ENCODE peak calls at places on chromosomes 3 and 15, in ten cellular contexts. One of them, this sample, is unnamed.

GRCh38 chr3:71160800-71161546 is 422.6 kb downstream of the FOXP1 start:
- DNase-seq in PC-9: no peak
- DNase-seq in substantia nigra: no peak
- DNase-seq in GM13976: no peak
- DNase-seq in stimulated activated CD8-positive, alpha-beta memory T cell treated with anti-CD3 and anti-CD28 coated beads, Interleukin-4, amount 100 ng/mL, for 24 hours: no peak
- DNase-seq in GM20000: no peak
- DNase-seq in brain microvascular endothelial cell: peak
- DNase-seq in AML-193: no peak
- DNase-seq in ureter: no peak
- DNase-seq in fibroblast of the conjunctiva: no peak
- DNase-seq in this sample: no peak

GRCh38 chr3:177468816-177469590 is 271.7 kb upstream of the TBL1XR1 start:
- DNase-seq in PC-9: no peak
- DNase-seq in substantia nigra: no peak
- DNase-seq in GM13976: no peak
- DNase-seq in stimulated activated CD8-positive, alpha-beta memory T cell treated with anti-CD3 and anti-CD28 coated beads, Interleukin-4, amount 100 ng/mL, for 24 hours: no peak
- DNase-seq in GM20000: no peak
- DNase-seq in brain microvascular endothelial cell: peak
- DNase-seq in AML-193: no peak
- DNase-seq in ureter: no peak
- DNase-seq in fibroblast of the conjunctiva: no peak
- DNase-seq in this sample: no peak

GRCh38 chr15:43446344-43446743 is 46.6 kb downstream of the TP53BP1 start:
- DNase-seq in PC-9: no peak
- DNase-seq in substantia nigra: no peak
- DNase-seq in GM13976: no peak
- DNase-seq in stimulated activated CD8-positive, alpha-beta memory T cell treated with anti-CD3 and anti-CD28 coated beads, Interleukin-4, amount 100 ng/mL, for 24 hours: no peak
- DNase-seq in GM20000: no peak
- DNase-seq in brain microvascular endothelial cell: no peak
- DNase-seq in AML-193: no peak
- DNase-seq in ureter: no peak
- DNase-seq in fibroblast of the conjunctiva: no peak
- DNase-seq in this sample: no peak

GRCh38 chr3:32215185-32215584 is 23.3 kb upstream of the CMTM8 start:
- DNase-seq in PC-9: no peak
- DNase-seq in substantia nigra: no peak
- DNase-seq in GM13976: no peak
- DNase-seq in stimulated activated CD8-positive, alpha-beta memory T cell treated with anti-CD3 and anti-CD28 coated beads, Interleukin-4, amount 100 ng/mL, for 24 hours: no peak
- DNase-seq in GM20000: no peak
- DNase-seq in brain microvascular endothelial cell: no peak
- DNase-seq in AML-193: no peak
- DNase-seq in ureter: no peak
- DNase-seq in fibroblast of the conjunctiva: no peak
- DNase-seq in this sample: no peak

GRCh38 chr3:195236801-195237570 is 34.0 kb downstream of the XXYLT1 start:
- DNase-seq in PC-9: no peak
- DNase-seq in substantia nigra: no peak
- DNase-seq in GM13976: no peak
- DNase-seq in stimulated activated CD8-positive, alpha-beta memory T cell treated with anti-CD3 and anti-CD28 coated beads, Interleukin-4, amount 100 ng/mL, for 24 hours: no peak
- DNase-seq in GM20000: no peak
- DNase-seq in brain microvascular endothelial cell: no peak
- DNase-seq in AML-193: no peak
- DNase-seq in ureter: peak
- DNase-seq in fibroblast of the conjunctiva: no peak
- DNase-seq in this sample: no peak

GRCh38 chr3:171228228-171228627 is 201.7 kb upstream of the SLC2A2 start:
- DNase-seq in PC-9: no peak
- DNase-seq in substantia nigra: no peak
- DNase-seq in GM13976: no peak
- DNase-seq in stimulated activated CD8-positive, alpha-beta memory T cell treated with anti-CD3 and anti-CD28 coated beads, Interleukin-4, amount 100 ng/mL, for 24 hours: no peak
- DNase-seq in GM20000: no peak
- DNase-seq in brain microvascular endothelial cell: no peak
- DNase-seq in AML-193: no peak
- DNase-seq in ureter: no peak
- DNase-seq in fibroblast of the conjunctiva: no peak
- DNase-seq in this sample: no peak

GRCh38 chr3:4994823-4995499 is 15.7 kb downstream of the BHLHE40 start:
- DNase-seq in PC-9: peak
- DNase-seq in substantia nigra: peak
- DNase-seq in GM13976: peak
- DNase-seq in stimulated activated CD8-positive, alpha-beta memory T cell treated with anti-CD3 and anti-CD28 coated beads, Interleukin-4, amount 100 ng/mL, for 24 hours: no peak
- DNase-seq in GM20000: no peak
- DNase-seq in brain microvascular endothelial cell: peak
- DNase-seq in AML-193: no peak
- DNase-seq in ureter: peak
- DNase-seq in fibroblast of the conjunctiva: no peak
- DNase-seq in this sample: no peak

GRCh38 chr3:151837057-151837456 is 23.1 kb downstream of the AADAC start:
- DNase-seq in PC-9: peak
- DNase-seq in substantia nigra: no peak
- DNase-seq in GM13976: no peak
- DNase-seq in stimulated activated CD8-positive, alpha-beta memory T cell treated with anti-CD3 and anti-CD28 coated beads, Interleukin-4, amount 100 ng/mL, for 24 hours: no peak
- DNase-seq in GM20000: no peak
- DNase-seq in brain microvascular endothelial cell: peak
- DNase-seq in AML-193: peak
- DNase-seq in ureter: no peak
- DNase-seq in fibroblast of the conjunctiva: peak
- DNase-seq in this sample: no peak

GRCh38 chr3:110618512-110619226 is 452.9 kb upstream of the NECTIN3 start:
- DNase-seq in PC-9: no peak
- DNase-seq in substantia nigra: no peak
- DNase-seq in GM13976: no peak
- DNase-seq in stimulated activated CD8-positive, alpha-beta memory T cell treated with anti-CD3 and anti-CD28 coated beads, Interleukin-4, amount 100 ng/mL, for 24 hours: no peak
- DNase-seq in GM20000: no peak
- DNase-seq in brain microvascular endothelial cell: no peak
- DNase-seq in AML-193: no peak
- DNase-seq in ureter: no peak
- DNase-seq in fibroblast of the conjunctiva: no peak
- DNase-seq in this sample: no peak

GRCh38 chr15:90261811-90262210 is 3.7 kb upstream of the NGRN start:
- DNase-seq in PC-9: peak
- DNase-seq in substantia nigra: no peak
- DNase-seq in GM13976: no peak
- DNase-seq in stimulated activated CD8-positive, alpha-beta memory T cell treated with anti-CD3 and anti-CD28 coated beads, Interleukin-4, amount 100 ng/mL, for 24 hours: no peak
- DNase-seq in GM20000: no peak
- DNase-seq in brain microvascular endothelial cell: peak
- DNase-seq in AML-193: no peak
- DNase-seq in ureter: no peak
- DNase-seq in fibroblast of the conjunctiva: no peak
- DNase-seq in this sample: no peak

GRCh38 chr3:8532251-8532831 is 30.7 kb downstream of the LMCD1 start:
- DNase-seq in PC-9: no peak
- DNase-seq in substantia nigra: no peak
- DNase-seq in GM13976: no peak
- DNase-seq in stimulated activated CD8-positive, alpha-beta memory T cell treated with anti-CD3 and anti-CD28 coated beads, Interleukin-4, amount 100 ng/mL, for 24 hours: no peak
- DNase-seq in GM20000: no peak
- DNase-seq in brain microvascular endothelial cell: peak
- DNase-seq in AML-193: no peak
- DNase-seq in ureter: no peak
- DNase-seq in fibroblast of the conjunctiva: no peak
- DNase-seq in this sample: no peak

GRCh38 chr15:48653913-48654630 is 8.6 kb upstream of the FBN1 start:
- DNase-seq in PC-9: no peak
- DNase-seq in substantia nigra: no peak
- DNase-seq in GM13976: no peak
- DNase-seq in stimulated activated CD8-positive, alpha-beta memory T cell treated with anti-CD3 and anti-CD28 coated beads, Interleukin-4, amount 100 ng/mL, for 24 hours: no peak
- DNase-seq in GM20000: no peak
- DNase-seq in brain microvascular endothelial cell: no peak
- DNase-seq in AML-193: no peak
- DNase-seq in ureter: no peak
- DNase-seq in fibroblast of the conjunctiva: no peak
- DNase-seq in this sample: no peak

GRCh38 chr3:166029507-166029906 is 192.3 kb upstream of the BCHE start:
- DNase-seq in PC-9: no peak
- DNase-seq in substantia nigra: no peak
- DNase-seq in GM13976: no peak
- DNase-seq in stimulated activated CD8-positive, alpha-beta memory T cell treated with anti-CD3 and anti-CD28 coated beads, Interleukin-4, amount 100 ng/mL, for 24 hours: no peak
- DNase-seq in GM20000: no peak
- DNase-seq in brain microvascular endothelial cell: no peak
- DNase-seq in AML-193: no peak
- DNase-seq in ureter: no peak
- DNase-seq in fibroblast of the conjunctiva: no peak
- DNase-seq in this sample: no peak

GRCh38 chr3:156536524-156537316 is 18.2 kb downstream of the SSR3 start:
- DNase-seq in PC-9: no peak
- DNase-seq in substantia nigra: no peak
- DNase-seq in GM13976: no peak
- DNase-seq in stimulated activated CD8-positive, alpha-beta memory T cell treated with anti-CD3 and anti-CD28 coated beads, Interleukin-4, amount 100 ng/mL, for 24 hours: no peak
- DNase-seq in GM20000: no peak
- DNase-seq in brain microvascular endothelial cell: no peak
- DNase-seq in AML-193: no peak
- DNase-seq in ureter: no peak
- DNase-seq in fibroblast of the conjunctiva: no peak
- DNase-seq in this sample: no peak

GRCh38 chr3:101466465-101467309 is 46.3 kb downstream of the SENP7 start:
- DNase-seq in PC-9: peak
- DNase-seq in substantia nigra: no peak
- DNase-seq in GM13976: no peak
- DNase-seq in stimulated activated CD8-positive, alpha-beta memory T cell treated with anti-CD3 and anti-CD28 coated beads, Interleukin-4, amount 100 ng/mL, for 24 hours: peak
- DNase-seq in GM20000: no peak
- DNase-seq in brain microvascular endothelial cell: no peak
- DNase-seq in AML-193: no peak
- DNase-seq in ureter: peak
- DNase-seq in fibroblast of the conjunctiva: no peak
- DNase-seq in this sample: no peak

GRCh38 chr3:4983739-4984510 is 4.7 kb downstream of the BHLHE40 start:
- DNase-seq in PC-9: peak
- DNase-seq in substantia nigra: no peak
- DNase-seq in GM13976: peak
- DNase-seq in stimulated activated CD8-positive, alpha-beta memory T cell treated with anti-CD3 and anti-CD28 coated beads, Interleukin-4, amount 100 ng/mL, for 24 hours: peak
- DNase-seq in GM20000: peak
- DNase-seq in brain microvascular endothelial cell: peak
- DNase-seq in AML-193: no peak
- DNase-seq in ureter: no peak
- DNase-seq in fibroblast of the conjunctiva: peak
- DNase-seq in this sample: peak

GRCh38 chr3:9349321-9350117 is 13.3 kb upstream of the THUMPD3 start:
- DNase-seq in PC-9: peak
- DNase-seq in substantia nigra: no peak
- DNase-seq in GM13976: no peak
- DNase-seq in stimulated activated CD8-positive, alpha-beta memory T cell treated with anti-CD3 and anti-CD28 coated beads, Interleukin-4, amount 100 ng/mL, for 24 hours: no peak
- DNase-seq in GM20000: no peak
- DNase-seq in brain microvascular endothelial cell: peak
- DNase-seq in AML-193: no peak
- DNase-seq in ureter: no peak
- DNase-seq in fibroblast of the conjunctiva: peak
- DNase-seq in this sample: no peak

GRCh38 chr3:45124956-45125355 is 21.2 kb downstream of the CDCP1 start:
- DNase-seq in PC-9: no peak
- DNase-seq in substantia nigra: no peak
- DNase-seq in GM13976: no peak
- DNase-seq in stimulated activated CD8-positive, alpha-beta memory T cell treated with anti-CD3 and anti-CD28 coated beads, Interleukin-4, amount 100 ng/mL, for 24 hours: no peak
- DNase-seq in GM20000: no peak
- DNase-seq in brain microvascular endothelial cell: no peak
- DNase-seq in AML-193: no peak
- DNase-seq in ureter: no peak
- DNase-seq in fibroblast of the conjunctiva: no peak
- DNase-seq in this sample: no peak

GRCh38 chr15:51227967-51228783 is 110.2 kb downstream of the CYP19A1 start:
- DNase-seq in PC-9: peak
- DNase-seq in substantia nigra: no peak
- DNase-seq in GM13976: peak
- DNase-seq in stimulated activated CD8-positive, alpha-beta memory T cell treated with anti-CD3 and anti-CD28 coated beads, Interleukin-4, amount 100 ng/mL, for 24 hours: no peak
- DNase-seq in GM20000: peak
- DNase-seq in brain microvascular endothelial cell: peak
- DNase-seq in AML-193: peak
- DNase-seq in ureter: no peak
- DNase-seq in fibroblast of the conjunctiva: peak
- DNase-seq in this sample: no peak

GRCh38 chr3:11436775-11437174 is 164.6 kb downstream of the ATG7 start:
- DNase-seq in PC-9: no peak
- DNase-seq in substantia nigra: no peak
- DNase-seq in GM13976: no peak
- DNase-seq in stimulated activated CD8-positive, alpha-beta memory T cell treated with anti-CD3 and anti-CD28 coated beads, Interleukin-4, amount 100 ng/mL, for 24 hours: no peak
- DNase-seq in GM20000: no peak
- DNase-seq in brain microvascular endothelial cell: no peak
- DNase-seq in AML-193: no peak
- DNase-seq in ureter: no peak
- DNase-seq in fibroblast of the conjunctiva: no peak
- DNase-seq in this sample: no peak

GRCh38 chr3:100269410-100270217 is 8.8 kb downstream of the TBC1D23 start:
- DNase-seq in PC-9: peak
- DNase-seq in substantia nigra: no peak
- DNase-seq in GM13976: no peak
- DNase-seq in stimulated activated CD8-positive, alpha-beta memory T cell treated with anti-CD3 and anti-CD28 coated beads, Interleukin-4, amount 100 ng/mL, for 24 hours: no peak
- DNase-seq in GM20000: no peak
- DNase-seq in brain microvascular endothelial cell: peak
- DNase-seq in AML-193: peak
- DNase-seq in ureter: no peak
- DNase-seq in fibroblast of the conjunctiva: peak
- DNase-seq in this sample: no peak

GRCh38 chr15:96341465-96342142 is 11.1 kb downstream of the NR2F2 start:
- DNase-seq in PC-9: no peak
- DNase-seq in substantia nigra: no peak
- DNase-seq in GM13976: no peak
- DNase-seq in stimulated activated CD8-positive, alpha-beta memory T cell treated with anti-CD3 and anti-CD28 coated beads, Interleukin-4, amount 100 ng/mL, for 24 hours: no peak
- DNase-seq in GM20000: no peak
- DNase-seq in brain microvascular endothelial cell: peak
- DNase-seq in AML-193: no peak
- DNase-seq in ureter: peak
- DNase-seq in fibroblast of the conjunctiva: no peak
- DNase-seq in this sample: no peak

GRCh38 chr15:63041982-63042878 is at the start of gene TPM1:
- DNase-seq in PC-9: peak
- DNase-seq in substantia nigra: no peak
- DNase-seq in GM13976: peak
- DNase-seq in stimulated activated CD8-positive, alpha-beta memory T cell treated with anti-CD3 and anti-CD28 coated beads, Interleukin-4, amount 100 ng/mL, for 24 hours: no peak
- DNase-seq in GM20000: peak
- DNase-seq in brain microvascular endothelial cell: peak
- DNase-seq in AML-193: no peak
- DNase-seq in ureter: peak
- DNase-seq in fibroblast of the conjunctiva: peak
- DNase-seq in this sample: peak

GRCh38 chr3:54304867-54305266 is 182.5 kb downstream of the CACNA2D3 start:
- DNase-seq in PC-9: no peak
- DNase-seq in substantia nigra: no peak
- DNase-seq in GM13976: no peak
- DNase-seq in stimulated activated CD8-positive, alpha-beta memory T cell treated with anti-CD3 and anti-CD28 coated beads, Interleukin-4, amount 100 ng/mL, for 24 hours: no peak
- DNase-seq in GM20000: no peak
- DNase-seq in brain microvascular endothelial cell: no peak
- DNase-seq in AML-193: no peak
- DNase-seq in ureter: no peak
- DNase-seq in fibroblast of the conjunctiva: no peak
- DNase-seq in this sample: no peak

GRCh38 chr3:120681506-120682038 is 467 bp downstream of the HGD start:
- DNase-seq in PC-9: no peak
- DNase-seq in substantia nigra: no peak
- DNase-seq in GM13976: no peak
- DNase-seq in stimulated activated CD8-positive, alpha-beta memory T cell treated with anti-CD3 and anti-CD28 coated beads, Interleukin-4, amount 100 ng/mL, for 24 hours: no peak
- DNase-seq in GM20000: no peak
- DNase-seq in brain microvascular endothelial cell: no peak
- DNase-seq in AML-193: no peak
- DNase-seq in ureter: no peak
- DNase-seq in fibroblast of the conjunctiva: no peak
- DNase-seq in this sample: no peak

GRCh38 chr15:71526061-71526460 is 284.3 kb upstream of the NR2E3 start:
- DNase-seq in PC-9: no peak
- DNase-seq in substantia nigra: no peak
- DNase-seq in GM13976: no peak
- DNase-seq in stimulated activated CD8-positive, alpha-beta memory T cell treated with anti-CD3 and anti-CD28 coated beads, Interleukin-4, amount 100 ng/mL, for 24 hours: no peak
- DNase-seq in GM20000: no peak
- DNase-seq in brain microvascular endothelial cell: peak
- DNase-seq in AML-193: no peak
- DNase-seq in ureter: no peak
- DNase-seq in fibroblast of the conjunctiva: peak
- DNase-seq in this sample: no peak

GRCh38 chr3:135106445-135106844 is 311.4 kb downstream of the EPHB1 start:
- DNase-seq in PC-9: peak
- DNase-seq in substantia nigra: no peak
- DNase-seq in GM13976: peak
- DNase-seq in stimulated activated CD8-positive, alpha-beta memory T cell treated with anti-CD3 and anti-CD28 coated beads, Interleukin-4, amount 100 ng/mL, for 24 hours: no peak
- DNase-seq in GM20000: peak
- DNase-seq in brain microvascular endothelial cell: no peak
- DNase-seq in AML-193: no peak
- DNase-seq in ureter: no peak
- DNase-seq in fibroblast of the conjunctiva: no peak
- DNase-seq in this sample: no peak

GRCh38 chr15:62771234-62771633 is 271.3 kb upstream of the TPM1 start:
- DNase-seq in PC-9: no peak
- DNase-seq in substantia nigra: no peak
- DNase-seq in GM13976: no peak
- DNase-seq in stimulated activated CD8-positive, alpha-beta memory T cell treated with anti-CD3 and anti-CD28 coated beads, Interleukin-4, amount 100 ng/mL, for 24 hours: no peak
- DNase-seq in GM20000: no peak
- DNase-seq in brain microvascular endothelial cell: no peak
- DNase-seq in AML-193: no peak
- DNase-seq in ureter: no peak
- DNase-seq in fibroblast of the conjunctiva: no peak
- DNase-seq in this sample: no peak